ENCODE peak calls at places on chromosome 13, in four cellular contexts. Y, H, Z and R are unnamed samples.

GRCh38 chr13:50393641-50394040 is 378.4 kb downstream of the KCNRG start:
- DNase-seq in H (no peak), Y (no peak), Z (no peak), R (no peak)

GRCh38 chr13:114065141-114065925 is 67.1 kb downstream of the RASA3 start:
- DNase-seq in Y (peak; percentile 93), H (peak; percentile 91), Z (peak; percentile 71), R (peak; percentile 92)

GRCh38 chr13:28719656-28720055 is 886 bp upstream of the SLC46A3 start:
- DNase-seq in Z (no peak), Y (no peak), H (no peak), R (peak; percentile 6)

GRCh38 chr13:94154362-94154761 is 325.1 kb downstream of the DCT start:
- DNase-seq in Y (peak; percentile 47), H (peak; percentile 24), Z (no peak), R (peak; percentile 10)

GRCh38 chr13:30870049-30870884 is 35.8 kb upstream of the MEDAG start:
- DNase-seq in Y (peak; percentile 90), H (peak; percentile 94), Z (peak; percentile 54), R (peak; percentile 56)

GRCh38 chr13:55517312-55517711 is 1623.4 kb upstream of the PRR20A start:
- DNase-seq in H (no peak), Z (no peak), Y (no peak), R (no peak)

GRCh38 chr13:89856512-89856911 is 1491.0 kb upstream of the MIR17HG start:
- DNase-seq in Y (no peak), Z (no peak), H (no peak), R (no peak)

GRCh38 chr13:85277753-85278152 is 521.5 kb downstream of the SLITRK6 start:
- DNase-seq in H (no peak), Y (no peak), Z (no peak), R (peak; percentile 38)

GRCh38 chr13:40442191-40442590 is 224.2 kb downstream of the FOXO1 start:
- DNase-seq in Y (no peak), H (peak; percentile 22), Z (no peak), R (no peak)
- H3K27ac ChIP-seq in Y (peak overlapping the region; percentile 56), H (peak overlapping the region; percentile 0), Z (no peak overlapping the region), R (no peak overlapping the region)

DNA sequence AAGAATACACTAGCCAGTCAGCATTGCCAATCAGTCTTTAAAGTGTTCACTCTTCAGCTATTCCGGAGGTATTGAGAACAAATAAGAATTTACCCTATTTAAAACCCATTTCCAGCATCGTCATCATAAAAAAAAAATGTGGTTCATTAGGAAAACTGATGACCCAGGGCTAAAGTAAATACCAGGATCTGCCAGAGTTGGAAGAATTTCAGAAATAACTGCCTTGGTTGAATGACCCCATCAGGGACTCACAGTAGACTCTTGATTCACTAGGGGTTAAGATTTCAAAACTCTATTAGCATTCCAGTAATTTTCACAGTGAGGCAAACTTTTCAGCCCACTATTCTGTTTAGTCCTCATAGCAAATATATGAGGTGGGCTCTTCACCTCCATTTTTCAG is 377.0 kb downstream of the ITGBL1 start:
- DNase-seq in Z (no peak), H (no peak), Y (no peak), R (no peak)
- H3K27ac ChIP-seq in Z (no peak overlapping the region), H (no peak overlapping the region), Y (no peak overlapping the region), R (no peak overlapping the region)

GRCh38 chr13:99086149-99086868 is 108.4 kb upstream of the DOCK9 start:
- DNase-seq in H (peak; percentile 52), Z (no peak), Y (peak; percentile 72), R (peak; percentile 64)

GRCh38 chr13:99085846-99086148 is 107.9 kb upstream of the DOCK9 start:
- DNase-seq in H (no peak), Z (no peak), Y (no peak), R (peak; percentile 24)

GRCh38 chr13:99086869-99087129 is 108.9 kb upstream of the DOCK9 start:
- DNase-seq in Y (peak; percentile 68), Z (no peak), H (peak; percentile 35), R (peak; percentile 40)

GRCh38 chr13:99083976-99084375 is 106.1 kb upstream of the DOCK9 start:
- DNase-seq in Y (no peak), Z (no peak), H (no peak), R (no peak)

DNA sequence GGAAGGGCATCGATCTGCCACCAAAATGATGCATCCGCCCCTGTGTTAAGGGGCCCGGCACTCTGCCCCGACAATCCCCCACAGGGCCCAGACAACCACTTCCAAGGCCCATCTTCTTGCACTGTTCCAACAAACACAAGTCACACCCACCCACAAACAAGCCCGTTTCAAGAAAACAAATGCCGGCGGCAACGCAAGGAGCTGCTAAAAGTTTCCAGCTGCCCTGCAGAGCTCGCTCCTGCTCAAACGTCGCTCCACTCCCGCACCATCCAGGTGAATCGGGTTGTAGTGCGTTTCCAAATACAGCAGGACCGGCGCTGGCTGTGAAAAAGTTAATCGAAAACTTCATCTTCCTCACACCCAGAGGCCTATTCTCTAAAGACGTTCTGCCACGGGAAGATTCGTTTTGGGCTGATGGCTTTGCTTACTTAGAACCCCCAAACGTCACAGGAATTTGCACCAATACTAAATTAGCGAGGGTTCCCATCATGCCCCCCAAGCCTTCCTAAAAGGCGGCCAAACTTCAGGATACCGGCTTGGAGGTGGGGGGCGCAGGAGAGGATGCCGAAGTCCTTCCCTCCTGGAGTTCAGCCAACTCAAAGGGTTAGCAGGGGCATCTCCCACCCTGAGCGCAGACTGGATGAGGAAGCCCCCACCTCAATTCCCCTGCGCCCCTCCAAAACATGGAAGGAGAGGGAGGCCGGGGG is 107.4 kb upstream of the DOCK9 start:
- DNase-seq in Z (no peak), Y (no peak), H (no peak), R (peak; percentile 18)
- H3K27ac ChIP-seq in Z (no peak overlapping the region), Y (no peak overlapping the region), H (no peak overlapping the region), R (peak overlapping the region; percentile 94)

GRCh38 chr13:48505597-48506091 is 27.2 kb downstream of the RCBTB2 start:
- DNase-seq in Y (no peak), Z (no peak), H (no peak), R (no peak)
- H3K27ac ChIP-seq in Y (peak overlapping the region; percentile 72), Z (peak overlapping the region; percentile 96), H (peak overlapping the region; percentile 79), R (peak overlapping the region; percentile 84)

GRCh38 chr13:19239114-19239860 is 57.7 kb upstream of the TUBA3C start:
- DNase-seq in H (no peak), Y (no peak), Z (no peak), R (no peak)
- H3K27ac ChIP-seq in H (no peak overlapping the region), Y (no peak overlapping the region), Z (no peak overlapping the region), R (no peak overlapping the region)

GRCh38 chr13:36783883-36784282 is 35.1 kb upstream of the RFXAP start:
- DNase-seq in H (no peak), Y (no peak), Z (no peak), R (no peak)

GRCh38 chr13:36776175-36776574 is 42.8 kb upstream of the RFXAP start:
- DNase-seq in H (no peak), Y (no peak), Z (no peak), R (no peak)

GRCh38 chr13:36774895-36775294 is 44.1 kb upstream of the RFXAP start:
- DNase-seq in Y (no peak), H (no peak), Z (no peak), R (no peak)

DNA sequence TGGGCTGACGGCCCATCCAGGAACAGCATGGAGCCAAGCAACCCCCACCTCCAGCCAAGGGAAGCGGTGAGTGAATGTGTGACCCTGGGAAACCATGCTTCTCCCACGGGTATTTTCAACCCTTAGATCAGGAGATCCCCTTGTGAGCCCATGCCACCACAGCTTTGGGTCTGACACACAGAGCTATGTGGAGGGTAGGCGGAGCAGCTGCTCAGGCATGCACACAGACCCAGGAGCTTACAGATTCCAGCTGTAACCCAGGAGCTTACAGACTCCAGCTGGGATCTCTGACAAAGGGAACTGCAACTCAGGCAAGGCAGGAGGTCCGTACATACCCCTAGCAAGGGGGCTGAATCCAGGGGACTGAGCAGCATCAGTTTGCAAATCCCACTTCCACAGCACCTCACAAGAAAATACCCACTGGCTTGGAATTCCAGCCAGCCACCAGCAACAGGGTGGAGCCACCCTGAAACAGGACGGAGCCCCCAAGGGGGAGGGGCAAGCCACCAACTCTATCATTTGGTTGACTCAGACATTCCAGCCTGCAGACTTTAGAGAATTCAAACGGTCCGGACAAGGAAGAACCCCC is 40.8 kb upstream of the RFXAP start:
- DNase-seq in Z (no peak), Y (no peak), H (no peak), R (no peak)
- H3K27ac ChIP-seq in Z (no peak overlapping the region), Y (no peak overlapping the region), H (no peak overlapping the region), R (no peak overlapping the region)

GRCh38 chr13:102869948-102870676 is 24.3 kb downstream of the ERCC5 start:
- DNase-seq in Y (no peak), Z (no peak), H (no peak), R (peak; percentile 9)
- H3K27ac ChIP-seq in Y (no peak overlapping the region), Z (no peak overlapping the region), H (no peak overlapping the region), R (no peak overlapping the region)